ENCODE peak calls at places on chromosomes 1 and 21, in four cellular contexts. M is stimulated activated CD4-positive, alpha-beta T cell treated with anti-CD3 and anti-CD28 coated beads, Interleukin-4, amount 100 ng/mL, for 24 hours; V is COR-L47; T is NCI-H2029 treated with DMSO at 0.1 percent for 48 hours. X is an unnamed sample.

GRCh38 chr21:46515109-46515508 is 56.4 kb downstream of the DIP2A start:
- DNase-seq in M (no peak), V (no peak), T (no peak), X (no peak)

GRCh38 chr1:150176593-150176992 is 26.9 kb downstream of the PLEKHO1 start:
- DNase-seq in M (no peak), V (no peak), T (no peak), X (no peak)

GRCh38 chr1:202501281-202501680 is 152.8 kb downstream of the PPP1R12B start:
- DNase-seq in M (no peak), V (peak), T (no peak), X (no peak)

GRCh38 chr1:201461783-201462441 is 7.1 kb downstream of the PHLDA3 start:
- DNase-seq in M (no peak), V (no peak), T (no peak), X (peak)

GRCh38 chr1:244347942-244348341 is 103.8 kb downstream of the ADSS2 start:
- DNase-seq in M (no peak), V (peak), T (no peak), X (no peak)

GRCh38 chr1:169466259-169467230 is 19.2 kb downstream of the SLC19A2 start:
- DNase-seq in M (peak), V (peak), T (peak), X (no peak)

GRCh38 chr1:50278961-50279360 is 144.3 kb downstream of the DMRTA2 start:
- DNase-seq in M (no peak), V (no peak), T (no peak), X (no peak)

GRCh38 chr1:31897534-31898100 is 40.6 kb downstream of the PTP4A2 start:
- DNase-seq in M (no peak), V (no peak), T (no peak), X (no peak)

GRCh38 chr1:172344444-172344843 is 76.0 kb upstream of the C1orf105 start:
- DNase-seq in M (no peak), V (no peak), T (no peak), X (no peak)

GRCh38 chr1:108663074-108663473 is 2.2 kb upstream of the HENMT1 start:
- DNase-seq in M (no peak), V (no peak), T (no peak), X (no peak)

GRCh38 chr1:36971832-36972231 is 62.5 kb downstream of the GRIK3 start:
- DNase-seq in M (no peak), V (peak), T (no peak), X (no peak)

GRCh38 chr1:167454304-167454928 is 63.9 kb downstream of the CD247 start:
- DNase-seq in M (no peak), V (no peak), T (no peak), X (no peak)

GRCh38 chr1:181391297-181391905 is 91.9 kb upstream of the CACNA1E start:
- DNase-seq in M (no peak), V (peak), T (no peak), X (no peak)

GRCh38 chr21:33403128-33403785 is at the start of gene IFNGR2:
- DNase-seq in M (no peak), V (peak), T (no peak), X (peak)

GRCh38 chr21:22342855-22343254 is 1344.6 kb downstream of the NCAM2 start:
- DNase-seq in M (no peak), V (peak), T (no peak), X (no peak)

GRCh38 chr1:16387201-16388185 is 20.5 kb downstream of the SZRD1 start:
- DNase-seq in M (no peak), V (no peak), T (peak), X (no peak)

GRCh38 chr1:89757532-89757931 is 63.3 kb upstream of the LRRC8D start:
- DNase-seq in M (peak), V (no peak), T (no peak), X (no peak)

GRCh38 chr1:11527541-11528452 is 48.8 kb downstream of the DISP3 start:
- DNase-seq in M (no peak), V (no peak), T (no peak), X (no peak)

GRCh38 chr1:244092293-244093264 is 41.5 kb downstream of the ZBTB18 start:
- DNase-seq in M (no peak), V (no peak), T (no peak), X (no peak)

GRCh38 chr1:160428655-160429054 is 28.3 kb downstream of the VANGL2 start:
- DNase-seq in M (peak), V (peak), T (peak), X (no peak)

GRCh38 chr1:246513619-246514343 is 6.7 kb upstream of the SMYD3 start:
- DNase-seq in M (no peak), V (no peak), T (no peak), X (no peak)

GRCh38 chr1:236144446-236145150 is 2.3 kb downstream of the GPR137B start:
- DNase-seq in M (no peak), V (no peak), T (no peak), X (no peak)

GRCh38 chr1:22969224-22969829 is 3.3 kb downstream of the LACTBL1 start:
- DNase-seq in M (no peak), V (peak), T (peak), X (no peak)

GRCh38 chr1:207890136-207890738 is 20.7 kb downstream of the CD34 start:
- DNase-seq in M (no peak), V (no peak), T (no peak), X (no peak)

GRCh38 chr1:31865728-31866449 is 50.1 kb upstream of the SPOCD1 start:
- DNase-seq in M (no peak), V (no peak), T (no peak), X (no peak)

GRCh38 chr1:6956488-6957159 is 171.4 kb downstream of the CAMTA1 start:
- DNase-seq in M (no peak), V (no peak), T (no peak), X (peak)

GRCh38 chr1:91750398-91750996 is 135.5 kb downstream of the TGFBR3 start:
- DNase-seq in M (no peak), V (no peak), T (no peak), X (no peak)

GRCh38 chr21:32978346-32979270 is 47.1 kb upstream of the OLIG2 start:
- DNase-seq in M (no peak), V (no peak), T (no peak), X (no peak)

GRCh38 chr1:46176211-46176865 is at the start of gene P3R3URF:
- DNase-seq in M (no peak), V (no peak), T (no peak), X (no peak)

GRCh38 chr1:21165632-21166031 is 11.1 kb downstream of the EIF4G3 start:
- DNase-seq in M (no peak), V (no peak), T (no peak), X (no peak)

GRCh38 chr1:64135501-64136245 is 67.8 kb upstream of the UBE2U start:
- DNase-seq in M (no peak), V (no peak), T (no peak), X (no peak)

GRCh38 chr1:246930830-246931548 is 759 bp downstream of the AHCTF1 start:
- DNase-seq in M (peak), V (peak), T (no peak), X (no peak)

GRCh38 chr1:89603651-89604413 is 29.1 kb upstream of the LRRC8C start:
- DNase-seq in M (peak), V (no peak), T (no peak), X (no peak)

GRCh38 chr1:226723640-226724532 is 15.2 kb downstream of the ITPKB start:
- DNase-seq in M (no peak), V (peak), T (no peak), X (peak)

X was measured in NCI-H510A.